ENCODE peak calls at places on chromosome 14, in nine cellular contexts. W, J, F, M, V, U, E, R and P are unnamed samples.

GRCh38 chr14:76067536-76067935 is 82.0 kb downstream of the IFT43 start:
- DNase-seq in R (no peak), F (no peak), E (no peak), M (no peak), W (no peak), V (no peak), U (no peak), J (no peak), P (no peak)

GRCh38 chr14:51131516-51131915 is 36.6 kb upstream of the TRIM9 start:
- DNase-seq in U (no peak), J (no peak), R (no peak), E (no peak), M (no peak), W (no peak), F (no peak), V (no peak), P (no peak)

GRCh38 chr14:73785834-73786631 is 65.6 kb upstream of the PTGR2 start:
- DNase-seq in F (peak; percentile 92), W (peak; percentile 86), M (peak; percentile 88), V (peak; percentile 92), U (peak; percentile 91), R (peak; percentile 69), J (peak; percentile 46), E (no peak), P (peak; percentile 80)

GRCh38 chr14:65261425-65261920 is 151.1 kb upstream of the FUT8 start:
- DNase-seq in R (no peak), J (no peak), F (no peak), W (no peak), M (no peak), U (no peak), E (no peak), V (no peak), P (no peak)

GRCh38 chr14:68322970-68323620 is 469.8 kb downstream of the ZFP36L1 start:
- DNase-seq in M (no peak), U (no peak), V (no peak), E (no peak), F (no peak), R (no peak), W (no peak), J (no peak), P (no peak)

GRCh38 chr14:44461811-44462210 is 45.3 kb downstream of the FSCB start:
- DNase-seq in R (no peak), U (no peak), E (no peak), V (no peak), M (no peak), F (no peak), W (no peak), J (no peak), P (no peak)

GRCh38 chr14:38627163-38627562 is 371.3 kb upstream of the CLEC14A start:
- DNase-seq in V (no peak), M (no peak), F (no peak), J (no peak), W (no peak), E (no peak), R (no peak), U (no peak), P (no peak)

GRCh38 chr14:59398841-59399240 is 66.3 kb downstream of the GPR135 start:
- DNase-seq in F (no peak), M (no peak), W (no peak), E (no peak), V (no peak), U (no peak), R (no peak), J (no peak), P (no peak)

GRCh38 chr14:51023964-51024363 is 70.9 kb downstream of the TRIM9 start:
- DNase-seq in M (no peak), R (no peak), W (no peak), J (no peak), F (no peak), U (no peak), V (no peak), E (no peak), P (no peak)

GRCh38 chr14:77436042-77436441 is 12.7 kb upstream of the NOXRED1 start:
- DNase-seq in R (no peak), J (no peak), U (no peak), W (no peak), M (no peak), V (no peak), F (no peak), E (no peak), P (no peak)

GRCh38 chr14:95500772-95501401 is 15.6 kb downstream of the SYNE3 start:
- DNase-seq in U (peak; percentile 71), V (peak; percentile 49), M (peak; percentile 65), E (no peak), R (no peak), J (no peak), F (no peak), W (peak; percentile 67), P (peak; percentile 78)

GRCh38 chr14:76261371-76261811 is 109.7 kb downstream of the GPATCH2L start:
- DNase-seq in W (no peak), R (peak; percentile 82), J (no peak), F (no peak), U (no peak), E (no peak), M (no peak), V (no peak), P (no peak)

GRCh38 chr14:92986254-92987147 is 63.6 kb downstream of the CHGA start:
- DNase-seq in M (no peak), F (no peak), R (no peak), W (no peak), J (no peak), E (no peak), U (peak; percentile 49), V (peak; percentile 64), P (peak; percentile 75)

GRCh38 chr14:85531141-85531593 is 1.2 kb downstream of the FLRT2 start:
- DNase-seq in J (no peak), E (no peak), U (peak; percentile 72), R (peak; percentile 69), F (peak; percentile 72), W (peak; percentile 66), M (no peak), V (peak; percentile 75), P (peak; percentile 82)

DNA sequence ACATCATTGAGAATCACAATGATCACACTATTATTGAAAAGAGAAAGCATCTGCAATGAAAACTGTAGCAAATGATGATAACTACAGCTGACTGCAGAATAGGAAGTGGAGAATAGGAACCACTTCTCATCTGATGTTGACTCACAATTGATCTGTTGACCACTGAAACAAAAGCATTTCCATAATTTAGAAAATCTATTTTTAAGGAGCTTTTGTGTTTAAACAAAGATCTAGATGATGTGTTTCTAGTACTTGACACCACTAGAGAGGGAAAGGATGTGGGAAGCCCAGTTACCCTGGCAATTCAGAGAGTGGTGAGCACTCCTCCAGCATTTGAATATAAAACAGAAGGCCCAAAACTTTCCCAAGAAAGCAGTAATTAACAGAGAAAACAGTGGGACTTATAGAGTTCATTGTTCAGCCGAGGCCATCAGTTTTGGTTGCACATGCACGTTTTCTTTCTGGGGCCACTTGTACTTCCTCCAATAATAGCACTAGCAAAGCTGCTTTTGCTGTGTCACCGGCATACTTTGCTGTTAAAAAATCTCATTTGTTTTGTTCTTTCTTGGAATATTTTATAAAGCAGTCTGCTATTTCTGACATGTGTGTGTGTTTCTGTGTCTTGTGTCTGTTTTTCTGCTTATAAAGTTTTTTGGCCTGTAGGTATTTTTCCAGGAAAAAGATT is 76.1 kb upstream of the HECTD1 start:
- DNase-seq in R (no peak), U (no peak), F (no peak), W (no peak), E (no peak), M (no peak), V (no peak), J (no peak), P (no peak)
- H3K27ac ChIP-seq in R (no peak overlapping the region), U (no peak overlapping the region), F (peak overlapping the region; percentile 59), W (no peak overlapping the region), E (peak overlapping the region; percentile 21), M (peak overlapping the region; percentile 12), V (no peak overlapping the region), J (no peak overlapping the region), P (no peak overlapping the region)

GRCh38 chr14:26621807-26622560 is 24.2 kb upstream of the NOVA1 start:
- DNase-seq in W (no peak), U (no peak), V (no peak), E (no peak), F (no peak), M (no peak), J (no peak), R (peak; percentile 71), P (no peak)

GRCh38 chr14:26622611-26623010 is 24.8 kb upstream of the NOVA1 start:
- DNase-seq in J (no peak), E (no peak), M (no peak), R (no peak), F (no peak), V (no peak), U (no peak), W (no peak), P (no peak)

GRCh38 chr14:26621366-26621765 is 23.5 kb upstream of the NOVA1 start:
- DNase-seq in R (no peak), F (no peak), J (no peak), E (no peak), W (no peak), V (no peak), U (no peak), M (no peak), P (no peak)
- H3K9me3 ChIP-seq in R (no peaks in the 10 kb centered on the region), F (no peaks in the 10 kb centered on the region), J (peaks cover 31% of the 10 kb centered on the region), E (no peaks in the 10 kb centered on the region), W (no peaks in the 10 kb centered on the region), V (no peaks in the 10 kb centered on the region), U (no peaks in the 10 kb centered on the region), M (no peaks in the 10 kb centered on the region), P (no peaks in the 10 kb centered on the region)

GRCh38 chr14:47262801-47263200 is 412.6 kb downstream of the MDGA2 start:
- DNase-seq in U (no peak), R (no peak), E (no peak), F (no peak), M (no peak), V (no peak), W (no peak), J (no peak), P (no peak)
- H3K27ac ChIP-seq in U (no peak overlapping the region), R (no peak overlapping the region), E (no peak overlapping the region), F (no peak overlapping the region), M (no peak overlapping the region), V (no peak overlapping the region), W (no peak overlapping the region), J (no peak overlapping the region), P (no peak overlapping the region)

DNA sequence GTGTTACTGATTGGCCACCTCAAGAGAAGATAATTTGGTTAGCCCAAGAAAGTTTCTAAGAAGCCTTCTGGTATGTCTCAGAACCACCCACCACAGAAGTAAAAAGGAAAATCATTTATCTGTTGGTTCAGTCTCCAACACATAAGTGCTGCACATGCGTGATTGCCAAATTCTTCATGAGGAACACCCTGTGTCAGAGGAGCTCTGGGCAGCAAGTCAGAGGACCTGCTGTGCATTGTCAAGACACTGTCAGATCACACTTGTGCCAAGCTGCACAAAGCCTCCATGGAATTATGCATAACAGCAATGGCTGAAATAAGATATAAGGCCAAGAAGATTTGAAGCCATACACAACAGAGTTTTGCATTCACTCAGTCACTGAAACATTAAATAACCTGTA is 1304.7 kb upstream of the FLRT2 start:
- DNase-seq in V (no peak), M (no peak), E (no peak), R (no peak), F (no peak), J (no peak), W (no peak), U (no peak), P (no peak)
- H3K9me3 ChIP-seq in V (peaks cover 12% of the 10 kb centered on the region), M (no peaks in the 10 kb centered on the region), E (no peaks in the 10 kb centered on the region), R (no peaks in the 10 kb centered on the region), F (no peaks in the 10 kb centered on the region), J (peaks cover 33% of the 10 kb centered on the region), W (no peaks in the 10 kb centered on the region), U (no peaks in the 10 kb centered on the region), P (peaks cover 2% of the 10 kb centered on the region)

DNA sequence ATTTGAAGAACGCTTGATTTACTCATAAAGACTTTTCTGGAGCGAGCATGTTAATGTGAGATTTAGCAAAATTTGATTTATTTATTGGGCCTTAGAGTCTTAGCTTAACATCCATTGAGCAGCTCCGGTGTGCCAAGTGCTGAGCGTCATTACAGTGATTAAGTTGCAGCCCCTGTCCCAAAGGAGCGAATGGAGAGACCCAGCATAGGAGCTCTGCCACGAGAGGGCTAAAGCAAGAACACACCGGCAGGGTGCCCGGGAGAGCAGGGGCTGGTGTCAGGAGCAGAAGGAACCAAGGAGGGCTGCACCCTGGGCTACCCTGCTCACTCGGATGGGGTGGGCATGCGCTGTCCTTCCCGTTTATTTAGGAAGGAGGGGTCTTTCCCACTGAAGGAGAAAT is 50.6 kb downstream of the PPP2R5C start:
- DNase-seq in U (no peak), E (no peak), M (no peak), V (no peak), F (no peak), J (no peak), W (no peak), R (no peak), P (no peak)
- H3K27ac ChIP-seq in U (peak overlapping the region; percentile 98), E (peak overlapping the region; percentile 76), M (no peak overlapping the region), V (peak overlapping the region; percentile 98), F (peak overlapping the region; percentile 96), J (no peak overlapping the region), W (peak overlapping the region; percentile 94), R (no peak overlapping the region), P (no peak overlapping the region)